ENCODE peak calls at places on chromosome 16, in six cellular contexts. A is SK-N-SH, Q is H1, T is GM12878, Z is HepG2, P is K562. S is an unnamed sample.

GRCh38 chr16:12341423-12341822 is 364.9 kb downstream of the SNX29 start:
- DNase-seq in A (no peak), Q (no peak), T (no peak), Z (peak), P (no peak), S (no peak)

GRCh38 chr16:89241187-89242003 is 23.9 kb downstream of the ZNF778 start:
- DNase-seq in A (peak), Q (peak), T (peak), Z (peak), P (peak), S (peak)

GRCh38 chr16:61024180-61024900 is 1011.9 kb downstream of the CDH8 start:
- DNase-seq in A (no peak), Q (no peak), T (no peak), Z (no peak), P (no peak), S (no peak)

GRCh38 chr16:70790815-70791214 is 10.1 kb downstream of the VAC14 start:
- DNase-seq in A (no peak), Q (no peak), T (no peak), Z (no peak), P (no peak), S (no peak)

GRCh38 chr16:71354156-71354555 is 4.4 kb upstream of the CALB2 start:
- DNase-seq in A (no peak), Q (no peak), T (no peak), Z (no peak), P (no peak), S (no peak)

GRCh38 chr16:31202402-31203385 is at the start of gene PYCARD:
- DNase-seq in A (peak), Q (no peak), T (no peak), Z (no peak), P (peak), S (peak)

GRCh38 chr16:89958596-89958995 is 10.0 kb downstream of the DEF8 start:
- DNase-seq in A (no peak), Q (no peak), T (no peak), Z (no peak), P (no peak), S (no peak)

GRCh38 chr16:2147981-2148671 is at the start of gene RAB26:
- DNase-seq in A (peak), Q (no peak), T (no peak), Z (peak), P (peak), S (peak)

GRCh38 chr16:50359626-50360025 is 9.2 kb downstream of the BRD7 start:
- DNase-seq in A (no peak), Q (no peak), T (no peak), Z (no peak), P (no peak), S (no peak)

GRCh38 chr16:78684040-78684611 is 584.7 kb downstream of the WWOX start:
- DNase-seq in A (no peak), Q (no peak), T (no peak), Z (peak), P (no peak), S (no peak)

GRCh38 chr16:51753382-51753781 is 602.3 kb upstream of the SALL1 start:
- DNase-seq in A (no peak), Q (no peak), T (no peak), Z (no peak), P (no peak), S (no peak)

GRCh38 chr16:24409045-24409444 is 130.3 kb upstream of the RBBP6 start:
- DNase-seq in A (peak), Q (no peak), T (no peak), Z (no peak), P (peak), S (peak)

GRCh38 chr16:18816286-18816685 is 14.9 kb upstream of the ARL6IP1 start:
- DNase-seq in A (no peak), Q (no peak), T (no peak), Z (no peak), P (no peak), S (no peak)

GRCh38 chr16:11586375-11586855 is 304 bp downstream of the LITAF start:
- DNase-seq in A (no peak), Q (no peak), T (no peak), Z (no peak), P (no peak), S (no peak)

GRCh38 chr16:89383095-89384003 is 107.0 kb downstream of the ANKRD11 start:
- DNase-seq in A (peak), Q (no peak), T (no peak), Z (peak), P (peak), S (no peak)

GRCh38 chr16:2090819-2091721 is 43.3 kb downstream of the TSC2 start:
- DNase-seq in A (peak), Q (peak), T (no peak), Z (no peak), P (peak), S (no peak)

GRCh38 chr16:2912330-2913199 is 834 bp downstream of the FLYWCH1 start:
- DNase-seq in A (peak), Q (no peak), T (no peak), Z (peak), P (peak), S (no peak)

GRCh38 chr16:79776243-79776884 is 175.8 kb upstream of the MAF start:
- DNase-seq in A (no peak), Q (no peak), T (no peak), Z (no peak), P (peak), S (no peak)

GRCh38 chr16:70679653-70680494 is 6.0 kb downstream of the MTSS2 start:
- DNase-seq in A (peak), Q (no peak), T (no peak), Z (no peak), P (peak), S (no peak)

GRCh38 chr16:73176577-73177013 is 128.7 kb upstream of the ZFHX3 start:
- DNase-seq in A (no peak), Q (no peak), T (no peak), Z (peak), P (no peak), S (no peak)

GRCh38 chr16:88610080-88610479 is 28.3 kb upstream of the IL17C start:
- DNase-seq in A (no peak), Q (no peak), T (no peak), Z (no peak), P (no peak), S (no peak)

GRCh38 chr16:15988268-15989013 is 39.0 kb downstream of the ABCC1 start:
- DNase-seq in A (no peak), Q (no peak), T (no peak), Z (no peak), P (peak), S (peak)

GRCh38 chr16:66478733-66479511 is 51.8 kb downstream of the BEAN1 start:
- DNase-seq in A (peak), Q (peak), T (peak), Z (peak), P (peak), S (peak)

GRCh38 chr16:9625122-9625521 is 533.7 kb downstream of the HAPSTR1 start:
- DNase-seq in A (no peak), Q (no peak), T (no peak), Z (no peak), P (no peak), S (no peak)

GRCh38 chr16:88369447-88370008 is 13.2 kb upstream of the ZNF469 start:
- DNase-seq in A (no peak), Q (no peak), T (no peak), Z (no peak), P (no peak), S (no peak)

DNA sequence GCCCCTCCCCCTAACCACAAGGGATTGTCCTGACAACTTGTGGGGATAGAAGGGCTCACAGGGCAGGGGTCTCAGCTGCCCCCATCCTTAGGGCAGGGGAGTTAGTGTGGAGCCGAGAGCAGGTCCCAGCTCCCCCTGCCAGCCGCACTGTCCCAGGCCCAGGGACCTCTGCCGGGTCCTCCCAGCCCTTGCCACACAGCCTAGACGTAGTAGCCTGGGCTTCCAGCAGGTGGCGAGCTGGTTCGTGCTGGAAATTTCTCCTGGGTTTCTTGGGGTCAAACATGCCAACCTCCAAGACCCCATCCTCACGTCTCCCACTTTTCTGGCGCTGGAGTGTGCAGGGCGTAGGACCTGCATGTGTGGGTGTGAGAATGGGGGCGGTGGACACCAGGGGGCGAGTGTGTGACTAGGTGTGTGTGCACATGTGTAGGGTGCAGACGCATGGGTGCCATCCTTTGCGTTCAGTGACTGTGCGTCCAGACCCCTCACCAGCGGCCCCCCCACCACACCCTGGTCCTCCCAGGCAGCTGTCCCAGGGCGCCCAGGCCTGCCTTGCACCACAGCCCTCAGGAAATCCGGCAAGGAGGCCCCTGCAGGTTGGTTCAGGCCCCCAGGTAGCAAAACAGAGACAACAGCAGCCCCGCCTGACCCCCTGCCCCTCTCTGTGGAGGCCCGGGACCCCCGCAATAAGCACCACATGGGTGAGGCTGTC is 29.5 kb downstream of the SBK1 start:
- DNase-seq in A (peak), Q (no peak), T (no peak), Z (peak), P (peak), S (no peak)
- TF ChIP-seq GABPA in A (no peak), Q (no peak), T (no peak), Z (no peak), P (no peak), S (no peak)

GRCh38 chr16:86075488-86075785 is 176.5 kb downstream of the IRF8 start:
- DNase-seq in A (no peak), Q (no peak), T (no peak), Z (no peak), P (no peak), S (no peak)

GRCh38 chr16:86078121-86078600 is 179.2 kb downstream of the IRF8 start:
- DNase-seq in A (no peak), Q (no peak), T (no peak), Z (no peak), P (no peak), S (no peak)

GRCh38 chr16:86075839-86076440 is 177.0 kb downstream of the IRF8 start:
- DNase-seq in A (no peak), Q (no peak), T (no peak), Z (no peak), P (no peak), S (no peak)

GRCh38 chr16:86077243-86077940 is 178.4 kb downstream of the IRF8 start:
- DNase-seq in A (no peak), Q (no peak), T (no peak), Z (no peak), P (no peak), S (no peak)

GRCh38 chr16:86076606-86077005 is 177.6 kb downstream of the IRF8 start:
- DNase-seq in A (no peak), Q (no peak), T (no peak), Z (no peak), P (no peak), S (no peak)
- H3K4me3 ChIP-seq in A (no peak), Q (no peak), T (no peak), Z (no peak), P (no peak), S (no peak)

GRCh38 chr16:85187886-85188285 is 75.6 kb upstream of the CIBAR2 start:
- DNase-seq in A (no peak), Q (no peak), T (no peak), Z (no peak), P (no peak), S (no peak)

GRCh38 chr16:85190572-85190971 is 78.3 kb upstream of the CIBAR2 start:
- DNase-seq in A (no peak), Q (no peak), T (no peak), Z (no peak), P (no peak), S (no peak)

GRCh38 chr16:85187002-85187401 is 74.7 kb upstream of the CIBAR2 start:
- DNase-seq in A (no peak), Q (no peak), T (no peak), Z (no peak), P (no peak), S (no peak)

GRCh38 chr16:85187447-85187846 is 75.2 kb upstream of the CIBAR2 start:
- DNase-seq in A (no peak), Q (no peak), T (no peak), Z (no peak), P (no peak), S (no peak)

DNA sequence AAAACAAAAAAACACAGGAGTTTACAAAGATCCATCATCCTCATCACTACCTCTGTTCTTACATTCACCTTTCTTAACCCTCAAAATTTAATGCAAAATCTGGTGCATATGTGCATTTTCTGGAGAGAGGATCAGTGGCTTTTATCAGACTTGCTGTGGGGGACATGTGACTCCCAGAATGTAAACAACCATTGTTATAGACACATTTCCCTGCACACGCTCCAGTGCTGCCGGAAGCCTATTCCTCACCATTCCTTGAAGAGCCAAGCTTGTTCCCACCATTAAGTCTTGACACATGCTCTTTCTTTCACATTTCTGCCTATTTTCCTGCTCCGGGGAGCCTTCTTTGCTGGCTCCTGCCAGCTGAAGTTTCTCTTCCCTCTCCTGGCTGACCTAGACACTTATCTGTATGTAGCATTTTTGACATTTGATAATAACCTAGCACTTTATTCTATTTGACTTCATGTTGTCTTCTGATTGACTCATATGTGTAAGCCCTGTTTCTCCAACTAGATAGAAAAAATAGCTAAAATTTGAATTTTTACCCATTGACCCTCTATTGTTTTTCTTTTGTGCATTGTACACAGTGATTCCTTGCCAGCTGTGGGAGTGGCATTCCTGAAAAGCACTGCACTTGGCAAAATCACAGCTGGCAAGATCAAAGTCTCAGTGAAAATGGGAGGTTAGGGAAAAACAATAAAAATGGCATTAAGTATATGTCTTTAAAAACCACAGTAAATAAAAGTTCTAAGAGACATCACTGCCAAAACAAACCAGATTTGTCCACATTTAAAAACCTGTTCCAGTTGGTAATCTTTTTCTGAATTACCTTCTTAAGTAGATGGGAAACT is 76.8 kb upstream of the CIBAR2 start:
- DNase-seq in A (no peak), Q (no peak), T (no peak), Z (no peak), P (no peak), S (no peak)
- TF ChIP-seq GABPA in A (no peak), Q (no peak), T (no peak), Z (no peak), P (no peak), S (no peak)

GRCh38 chr16:81536648-81537047 is 92.0 kb downstream of the CMIP start:
- DNase-seq in A (no peak), Q (no peak), T (no peak), Z (no peak), P (no peak), S (no peak)

GRCh38 chr16:81537721-81538561 is 93.3 kb downstream of the CMIP start:
- DNase-seq in A (no peak), Q (no peak), T (no peak), Z (no peak), P (no peak), S (no peak)

GRCh38 chr16:81533175-81533507 is 88.5 kb downstream of the CMIP start:
- DNase-seq in A (no peak), Q (no peak), T (no peak), Z (no peak), P (no peak), S (no peak)

GRCh38 chr16:81532491-81533174 is 88.0 kb downstream of the CMIP start:
- DNase-seq in A (no peak), Q (no peak), T (no peak), Z (peak), P (no peak), S (no peak)

DNA sequence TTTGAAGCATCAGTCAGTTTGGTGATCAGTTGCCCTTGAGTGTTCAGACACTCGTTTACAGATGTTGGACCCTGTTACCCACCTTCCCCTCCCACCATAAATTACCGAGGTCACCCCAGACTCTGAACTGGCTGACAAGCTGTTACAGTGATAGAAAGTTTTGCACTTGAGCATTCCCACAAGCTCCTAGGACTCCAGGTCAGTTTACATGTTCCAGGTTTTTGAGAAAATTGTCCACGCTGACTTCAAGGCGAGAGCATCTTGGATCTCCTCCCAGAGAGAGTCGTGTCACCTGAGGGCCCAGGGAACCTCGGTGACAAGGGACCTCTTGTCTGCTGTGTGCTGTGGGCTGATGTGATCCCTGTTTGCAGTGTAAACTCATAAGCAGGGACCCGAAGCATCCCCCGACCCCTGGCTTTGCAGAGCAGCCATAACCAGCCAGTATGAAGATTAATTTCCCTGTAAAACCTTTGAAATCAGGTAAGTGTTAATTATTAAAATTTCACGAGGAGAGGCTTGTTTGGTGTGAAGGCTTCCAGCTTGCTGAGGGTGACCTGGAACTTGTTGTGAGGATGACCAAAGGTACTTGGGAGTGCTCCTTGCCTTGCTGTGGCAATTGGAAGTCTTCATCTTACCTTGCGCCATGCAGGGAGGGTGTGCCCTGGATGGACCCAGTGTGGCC is 91.2 kb downstream of the CMIP start:
- DNase-seq in A (no peak), Q (no peak), T (no peak), Z (peak), P (no peak), S (no peak)
- H3K4me3 ChIP-seq in A (no peak), Q (no peak), T (no peak), Z (no peak), P (no peak), S (no peak)

DNA sequence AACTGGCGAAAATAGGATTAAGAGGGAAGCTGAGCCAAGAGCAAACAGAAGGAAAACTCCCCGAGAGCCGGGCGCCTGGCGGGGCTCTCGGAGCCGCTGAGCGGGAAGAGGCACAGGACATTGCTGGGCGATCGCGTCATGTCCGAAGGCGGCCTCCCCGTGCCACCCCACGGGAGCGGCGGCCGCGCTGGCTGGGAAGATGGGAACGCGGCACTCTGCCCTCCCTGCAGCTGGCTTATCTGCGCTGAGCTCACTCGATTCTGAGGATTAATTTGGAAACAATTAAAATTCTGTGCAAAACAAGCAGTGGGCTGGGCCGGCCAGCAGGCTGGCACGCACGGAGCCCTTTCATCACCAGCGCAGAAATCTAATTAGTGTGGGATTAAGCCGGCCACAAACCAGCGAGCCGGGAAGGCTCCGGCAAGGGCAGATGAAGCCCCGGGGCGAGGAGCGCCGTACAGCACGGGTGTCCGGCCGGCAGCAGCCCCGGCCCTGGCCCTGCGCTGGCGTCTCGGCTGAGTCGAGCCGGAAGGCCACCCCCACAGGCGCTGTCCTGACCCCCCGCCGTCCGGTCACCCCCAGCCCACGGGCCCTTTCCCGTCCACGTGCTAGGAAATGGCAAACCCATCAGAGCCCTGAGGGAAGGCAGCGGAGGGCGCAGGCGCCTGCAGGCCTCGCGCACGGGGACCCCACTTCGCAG is 37.8 kb downstream of the SOX8 start:
- DNase-seq in A (peak), Q (no peak), T (no peak), Z (no peak), P (no peak), S (no peak)
- TF ChIP-seq GABPA in A (no peak), Q (no peak), T (no peak), Z (no peak), P (no peak), S (no peak)

GRCh38 chr16:4664538-4665418 is 28.6 kb upstream of the NUDT16L1 start:
- DNase-seq in A (no peak), Q (no peak), T (no peak), Z (peak), P (no peak), S (peak)
- H3K4me3 ChIP-seq in A (no peak), Q (no peak), T (no peak), Z (peak), P (no peak), S (peak)

GRCh38 chr16:27235055-27235937 is 32.0 kb downstream of the KDM8 start:
- DNase-seq in A (peak), Q (no peak), T (peak), Z (peak), P (peak), S (no peak)
- TF ChIP-seq GABPA in A (no peak), Q (no peak), T (no peak), Z (no peak), P (no peak), S (no peak)

GRCh38 chr16:57300387-57301125 is 16.1 kb upstream of the PLLP start:
- DNase-seq in A (peak), Q (peak), T (peak), Z (peak), P (peak), S (peak)

GRCh38 chr16:57299719-57300386 is 15.4 kb upstream of the PLLP start:
- DNase-seq in A (peak), Q (peak), T (peak), Z (peak), P (peak), S (peak)

GRCh38 chr16:57297856-57298255 is 13.4 kb upstream of the PLLP start:
- DNase-seq in A (no peak), Q (no peak), T (no peak), Z (no peak), P (no peak), S (peak)

GRCh38 chr16:57301126-57301817 is 16.8 kb upstream of the PLLP start:
- DNase-seq in A (no peak), Q (no peak), T (no peak), Z (no peak), P (no peak), S (no peak)

GRCh38 chr16:57299009-57299718 is 14.7 kb upstream of the PLLP start:
- DNase-seq in A (peak), Q (no peak), T (no peak), Z (peak), P (peak), S (peak)
- H3K4me3 ChIP-seq in A (peak), Q (peak), T (peak), Z (peak), P (peak), S (peak)